ENCODE peak calls at places on chromosomes 16 and 17, in six cellular contexts. X, O, R, E, V and J are unnamed samples.

GRCh38 chr16:68076560-68076959 is 8.6 kb upstream of the NFATC3 start:
- DNase-seq in X (no peak), O (no peak), R (no peak), E (no peak), V (no peak), J (no peak)

GRCh38 chr17:44914148-44914547 is 1.2 kb downstream of the GFAP start:
- DNase-seq in X (no peak), O (no peak), R (no peak), E (no peak), V (no peak), J (no peak)

GRCh38 chr16:79400462-79401149 is 199.9 kb downstream of the MAF start:
- DNase-seq in X (no peak), O (no peak), R (no peak), E (no peak), V (no peak), J (no peak)

GRCh38 chr17:36198831-36199465 is 2.4 kb upstream of the CCL3L1 start:
- DNase-seq in X (no peak), O (no peak), R (no peak), E (peak), V (no peak), J (no peak)

GRCh38 chr16:12539185-12539929 is 264.3 kb downstream of the CPPED1 start:
- DNase-seq in X (no peak), O (peak), R (no peak), E (peak), V (no peak), J (no peak)

GRCh38 chr17:15181816-15182215 is 83.3 kb downstream of the PMP22 start:
- DNase-seq in X (no peak), O (no peak), R (no peak), E (no peak), V (no peak), J (no peak)

GRCh38 chr16:11779074-11779473 is 18.0 kb downstream of the ZC3H7A start:
- DNase-seq in X (no peak), O (no peak), R (no peak), E (no peak), V (no peak), J (no peak)

GRCh38 chr16:25260416-25260815 is 2.8 kb upstream of the ZKSCAN2 start:
- DNase-seq in X (no peak), O (peak), R (no peak), E (no peak), V (no peak), J (no peak)

GRCh38 chr17:28716740-28717577 is 709 bp downstream of the RAB34 start:
- DNase-seq in X (no peak), O (peak), R (no peak), E (no peak), V (no peak), J (no peak)

GRCh38 chr16:86566601-86566965 is at the start of gene FOXC2:
- DNase-seq in X (peak), O (peak), R (no peak), E (peak), V (peak), J (no peak)

GRCh38 chr16:50455288-50455845 is 86.6 kb upstream of the BRD7 start:
- DNase-seq in X (no peak), O (no peak), R (no peak), E (no peak), V (no peak), J (no peak)

GRCh38 chr16:58492066-58492465 is 7.9 kb upstream of the NDRG4 start:
- DNase-seq in X (no peak), O (no peak), R (no peak), E (no peak), V (no peak), J (no peak)

GRCh38 chr17:60455378-60455777 is 33.1 kb downstream of the CHCT1 start:
- DNase-seq in X (no peak), O (no peak), R (no peak), E (no peak), V (no peak), J (no peak)

GRCh38 chr17:60971515-60972369 is 294.1 kb downstream of the BCAS3 start:
- DNase-seq in X (no peak), O (peak), R (no peak), E (peak), V (no peak), J (no peak)

GRCh38 chr16:61721561-61721960 is 314.7 kb downstream of the CDH8 start:
- DNase-seq in X (peak), O (no peak), R (no peak), E (no peak), V (no peak), J (no peak)

GRCh38 chr16:85151603-85152413 is 39.5 kb upstream of the CIBAR2 start:
- DNase-seq in X (peak), O (peak), R (no peak), E (no peak), V (no peak), J (no peak)

GRCh38 chr17:35372846-35373531 is 432 bp downstream of the SLFN11 start:
- DNase-seq in X (peak), O (no peak), R (peak), E (peak), V (peak), J (peak)